ENCODE peak calls at places on chromosomes 2 and 18, in seven cellular contexts. G is transverse colon; U is neural progenitor cell; H is hepatocyte; O is CD8-positive, alpha-beta T cell; Q is K562; I is right lobe of liver. N is an unnamed sample.

GRCh38 chr18:26419746-26420145 is 128.6 kb downstream of the KCTD1 start:
- DNase-seq in G (no peak), U (no peak), H (no peak), O (no peak), Q (no peak), I (no peak), N (no peak)

GRCh38 chr2:74862268-74862964 is 28.5 kb downstream of the HK2 start:
- DNase-seq in G (peak), U (no peak), H (peak), O (no peak), Q (peak), I (no peak), N (no peak)

GRCh38 chr2:3608373-3609278 is 13.7 kb downstream of the COLEC11 start:
- DNase-seq in G (no peak), U (no peak), H (no peak), O (no peak), Q (no peak), I (no peak), N (no peak)

GRCh38 chr2:47038656-47039501 is 116.2 kb downstream of the STPG4 start:
- DNase-seq in G (no peak), U (no peak), H (no peak), O (no peak), Q (peak), I (no peak), N (no peak)

GRCh38 chr2:138708682-138709241 is 71.4 kb downstream of the NXPH2 start:
- DNase-seq in G (no peak), U (no peak), H (no peak), O (no peak), Q (no peak), I (no peak), N (no peak)

GRCh38 chr2:170022692-170023091 is 155.3 kb upstream of the MYO3B start:
- DNase-seq in G (no peak), U (no peak), H (no peak), O (no peak), Q (no peak), I (no peak), N (no peak)

GRCh38 chr2:237433920-237434319 is 20.0 kb upstream of the COL6A3 start:
- DNase-seq in G (no peak), U (no peak), H (no peak), O (no peak), Q (no peak), I (no peak), N (no peak)

GRCh38 chr2:73175663-73176204 is 26.6 kb upstream of the NOTO start:
- DNase-seq in G (peak), U (peak), H (peak), O (no peak), Q (peak), I (peak), N (peak)

GRCh38 chr2:176514805-176515500 is 245.7 kb downstream of the MTX2 start:
- DNase-seq in G (no peak), U (no peak), H (no peak), O (no peak), Q (no peak), I (no peak), N (no peak)

GRCh38 chr2:202848813-202849212 is 22.8 kb downstream of the ICA1L start:
- DNase-seq in G (no peak), U (no peak), H (no peak), O (no peak), Q (peak), I (no peak), N (no peak)

GRCh38 chr2:202035089-202035940 is 1.7 kb downstream of the FZD7 start:
- DNase-seq in G (peak), U (peak), H (peak), O (no peak), Q (no peak), I (peak), N (peak)

GRCh38 chr2:55364189-55365055 is 55.2 kb downstream of the CCDC88A start:
- DNase-seq in G (no peak), U (no peak), H (no peak), O (no peak), Q (no peak), I (peak), N (peak)

GRCh38 chr2:238635637-238636036 is 208.9 kb downstream of the ASB1 start:
- DNase-seq in G (no peak), U (no peak), H (no peak), O (no peak), Q (no peak), I (no peak), N (no peak)

GRCh38 chr2:98405301-98405700 is 39.4 kb upstream of the INPP4A start:
- DNase-seq in G (no peak), U (no peak), H (no peak), O (no peak), Q (no peak), I (no peak), N (no peak)

GRCh38 chr18:64333584-64333983 is 184.7 kb upstream of the LINC00305 start:
- DNase-seq in G (no peak), U (no peak), H (no peak), O (no peak), Q (no peak), I (no peak), N (no peak)

GRCh38 chr18:40607741-40608140 is 1347.3 kb upstream of the PIK3C3 start:
- DNase-seq in G (no peak), U (no peak), H (no peak), O (no peak), Q (no peak), I (no peak), N (no peak)

GRCh38 chr18:60358516-60358915 is 14.1 kb downstream of the MC4R start:
- DNase-seq in G (no peak), U (no peak), H (no peak), O (no peak), Q (no peak), I (no peak), N (no peak)

GRCh38 chr2:105397025-105397722 is 1.7 kb downstream of the FHL2 start:
- DNase-seq in G (peak), U (no peak), H (no peak), O (no peak), Q (peak), I (no peak), N (no peak)

GRCh38 chr2:209423562-209424541 is at the start of gene MAP2:
- DNase-seq in G (peak), U (peak), H (peak), O (no peak), Q (peak), I (peak), N (peak)

GRCh38 chr2:102451968-102452367 is 21.1 kb upstream of the SLC9A4 start:
- DNase-seq in G (no peak), U (peak), H (no peak), O (no peak), Q (no peak), I (no peak), N (no peak)

GRCh38 chr2:144201126-144201525 is 318.8 kb downstream of the ZEB2 start:
- DNase-seq in G (no peak), U (no peak), H (no peak), O (no peak), Q (no peak), I (no peak), N (no peak)

GRCh38 chr2:133561045-133561852 is 7.0 kb downstream of the NCKAP5 start:
- DNase-seq in G (no peak), U (peak), H (peak), O (no peak), Q (peak), I (no peak), N (no peak)

GRCh38 chr2:71595549-71595948 is 142.2 kb downstream of the DYSF start:
- DNase-seq in G (no peak), U (peak), H (peak), O (no peak), Q (no peak), I (no peak), N (no peak)

GRCh38 chr2:60483400-60483799 is 70.1 kb downstream of the BCL11A start:
- DNase-seq in G (no peak), U (no peak), H (no peak), O (no peak), Q (no peak), I (no peak), N (no peak)

GRCh38 chr2:25301453-25302352 is 40.0 kb downstream of the DNMT3A start:
- DNase-seq in G (peak), U (no peak), H (no peak), O (no peak), Q (no peak), I (no peak), N (peak)

GRCh38 chr18:6949800-6950586 is 167.6 kb downstream of the LAMA1 start:
- DNase-seq in G (peak), U (no peak), H (no peak), O (no peak), Q (no peak), I (no peak), N (no peak)

GRCh38 chr18:79511671-79512301 is 116.1 kb downstream of the NFATC1 start:
- DNase-seq in G (peak), U (peak), H (no peak), O (no peak), Q (no peak), I (peak), N (no peak)

GRCh38 chr2:9949239-9949991 is 2.1 kb upstream of the GRHL1 start:
- DNase-seq in G (no peak), U (no peak), H (no peak), O (no peak), Q (no peak), I (no peak), N (no peak)

GRCh38 chr2:79005211-79005610 is 20.3 kb upstream of the REG3G start:
- DNase-seq in G (no peak), U (no peak), H (no peak), O (no peak), Q (no peak), I (no peak), N (no peak)

GRCh38 chr2:160332318-160332717 is 132.2 kb upstream of the ITGB6 start:
- DNase-seq in G (no peak), U (no peak), H (no peak), O (no peak), Q (no peak), I (no peak), N (no peak)

GRCh38 chr2:177433402-177433801 is 40.8 kb downstream of the AGPS start:
- DNase-seq in G (no peak), U (no peak), H (no peak), O (no peak), Q (no peak), I (no peak), N (no peak)

GRCh38 chr2:55087930-55088329 is 37.7 kb upstream of the RTN4 start:
- DNase-seq in G (no peak), U (no peak), H (no peak), O (no peak), Q (peak), I (no peak), N (no peak)

GRCh38 chr2:8877332-8877731 is 39.9 kb upstream of the KIDINS220 start:
- DNase-seq in G (no peak), U (no peak), H (no peak), O (no peak), Q (no peak), I (no peak), N (no peak)

GRCh38 chr2:41353060-41353459 is 694.8 kb upstream of the PKDCC start:
- DNase-seq in G (no peak), U (no peak), H (no peak), O (no peak), Q (no peak), I (no peak), N (no peak)

GRCh38 chr2:80059381-80059907 is 245.1 kb downstream of the LRRTM1 start:
- DNase-seq in G (no peak), U (no peak), H (no peak), O (no peak), Q (no peak), I (no peak), N (no peak)

GRCh38 chr2:236073246-236073645 is 94.9 kb downstream of the GBX2 start:
- DNase-seq in G (no peak), U (no peak), H (no peak), O (no peak), Q (peak), I (no peak), N (no peak)

GRCh38 chr18:36025025-36025424 is 42.3 kb downstream of the RPRD1A start:
- DNase-seq in G (no peak), U (no peak), H (no peak), O (no peak), Q (no peak), I (no peak), N (no peak)

GRCh38 chr2:45567974-45568789 is 42.9 kb downstream of the SRBD1 start:
- DNase-seq in G (no peak), U (no peak), H (peak), O (no peak), Q (peak), I (no peak), N (no peak)

GRCh38 chr2:127648321-127648720 is 2.4 kb downstream of the GPR17 start:
- DNase-seq in G (no peak), U (no peak), H (no peak), O (no peak), Q (no peak), I (no peak), N (no peak)

GRCh38 chr2:127649100-127649611 is 3.2 kb downstream of the GPR17 start:
- DNase-seq in G (no peak), U (no peak), H (no peak), O (no peak), Q (no peak), I (no peak), N (no peak)

GRCh38 chr2:127645395-127646291 is at the start of gene GPR17:
- DNase-seq in G (no peak), U (no peak), H (peak), O (no peak), Q (no peak), I (no peak), N (peak)

GRCh38 chr2:127646487-127647241 is 711 bp downstream of the GPR17 start:
- DNase-seq in G (no peak), U (no peak), H (no peak), O (no peak), Q (no peak), I (no peak), N (no peak)

DNA sequence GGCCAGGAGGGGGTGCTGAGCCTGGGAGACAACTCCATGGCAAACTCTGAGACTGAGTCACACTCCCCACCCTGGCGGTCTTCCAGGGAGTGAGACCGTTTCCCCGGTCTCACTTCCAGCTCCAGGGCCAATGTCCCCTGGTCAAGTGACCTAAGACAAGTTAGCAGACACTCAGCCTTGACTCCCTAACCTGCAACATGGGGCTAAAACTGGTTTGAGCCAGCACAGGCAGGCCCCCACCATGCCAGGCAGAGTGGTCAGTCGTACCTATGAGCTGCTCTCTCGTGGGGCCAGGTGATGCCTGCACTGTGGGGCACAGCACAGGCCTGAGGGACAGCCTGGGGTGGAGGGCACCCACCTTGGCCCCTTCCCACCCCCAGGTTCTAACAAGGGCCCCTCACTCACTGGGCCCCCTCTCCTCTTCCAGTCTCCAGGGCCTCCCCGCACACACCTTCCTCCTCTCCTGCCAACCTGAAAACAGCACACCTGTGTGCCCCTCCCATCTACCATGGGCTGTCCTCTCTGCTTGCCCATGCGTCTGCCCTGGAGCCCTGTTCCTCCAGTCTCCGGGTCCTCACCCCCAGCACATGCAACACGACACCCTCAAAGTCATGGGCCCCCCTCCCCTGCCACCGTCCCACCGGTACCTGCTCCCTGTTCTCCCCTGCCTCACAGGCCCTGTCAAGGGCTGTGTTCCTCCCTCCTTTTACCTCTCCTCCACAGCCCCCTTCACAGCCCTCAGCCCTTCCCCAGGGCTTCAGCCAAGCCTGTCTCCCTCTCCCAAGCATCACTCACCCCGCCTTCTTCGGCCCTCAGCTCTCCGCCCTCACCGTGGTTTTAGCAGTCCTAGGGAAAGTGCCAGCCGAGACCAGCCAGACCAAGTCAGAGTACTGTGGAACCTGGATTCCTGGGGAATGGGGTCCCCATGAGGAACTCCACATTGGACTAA is 1.6 kb downstream of the GPR17 start:
- DNase-seq in G (no peak), U (no peak), H (no peak), O (no peak), Q (no peak), I (no peak), N (no peak)
- H3K27ac ChIP-seq in G (peak), U (no peak), H (no peak), O (no peak), Q (no peak), I (no peak), N (peak)

GRCh38 chr2:118049140-118050128 is 35.6 kb upstream of the CCDC93 start:
- DNase-seq in G (no peak), U (no peak), H (no peak), O (no peak), Q (no peak), I (no peak), N (no peak)
- H3K27ac ChIP-seq in G (no peak), U (no peak), H (no peak), O (no peak), Q (no peak), I (no peak), N (no peak)

GRCh38 chr2:131658769-131659131 is 131.1 kb downstream of the CCDC74A start:
- DNase-seq in G (no peak), U (no peak), H (no peak), O (no peak), Q (no peak), I (no peak), N (no peak)
- H3K27ac ChIP-seq in G (no peak), U (no peak), H (no peak), O (no peak), Q (no peak), I (no peak), N (no peak)

DNA sequence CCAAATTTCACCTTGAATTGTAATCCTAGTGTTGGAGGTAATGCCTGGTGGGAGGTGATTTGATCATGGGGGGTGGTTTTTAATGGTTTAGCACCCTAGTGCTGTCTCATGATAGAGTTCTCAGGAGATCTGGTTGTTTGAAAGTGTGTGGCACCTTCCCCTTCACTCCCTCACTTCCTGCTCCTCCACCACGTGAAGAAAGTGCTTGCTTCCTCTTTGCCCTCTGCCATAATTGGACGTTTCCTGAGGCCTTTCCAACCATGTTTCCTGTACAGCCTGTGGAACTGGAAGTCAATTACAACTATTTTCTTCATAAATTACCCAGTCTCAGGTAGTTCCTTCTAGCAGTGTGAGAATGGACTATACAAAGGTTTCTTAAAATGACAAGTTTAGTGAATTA is 251.8 kb upstream of the NETO1 start:
- DNase-seq in G (no peak), U (no peak), H (no peak), O (no peak), Q (no peak), I (no peak), N (no peak)
- H3K27ac ChIP-seq in G (no peak), U (no peak), H (no peak), O (no peak), Q (no peak), I (no peak), N (no peak)

DNA sequence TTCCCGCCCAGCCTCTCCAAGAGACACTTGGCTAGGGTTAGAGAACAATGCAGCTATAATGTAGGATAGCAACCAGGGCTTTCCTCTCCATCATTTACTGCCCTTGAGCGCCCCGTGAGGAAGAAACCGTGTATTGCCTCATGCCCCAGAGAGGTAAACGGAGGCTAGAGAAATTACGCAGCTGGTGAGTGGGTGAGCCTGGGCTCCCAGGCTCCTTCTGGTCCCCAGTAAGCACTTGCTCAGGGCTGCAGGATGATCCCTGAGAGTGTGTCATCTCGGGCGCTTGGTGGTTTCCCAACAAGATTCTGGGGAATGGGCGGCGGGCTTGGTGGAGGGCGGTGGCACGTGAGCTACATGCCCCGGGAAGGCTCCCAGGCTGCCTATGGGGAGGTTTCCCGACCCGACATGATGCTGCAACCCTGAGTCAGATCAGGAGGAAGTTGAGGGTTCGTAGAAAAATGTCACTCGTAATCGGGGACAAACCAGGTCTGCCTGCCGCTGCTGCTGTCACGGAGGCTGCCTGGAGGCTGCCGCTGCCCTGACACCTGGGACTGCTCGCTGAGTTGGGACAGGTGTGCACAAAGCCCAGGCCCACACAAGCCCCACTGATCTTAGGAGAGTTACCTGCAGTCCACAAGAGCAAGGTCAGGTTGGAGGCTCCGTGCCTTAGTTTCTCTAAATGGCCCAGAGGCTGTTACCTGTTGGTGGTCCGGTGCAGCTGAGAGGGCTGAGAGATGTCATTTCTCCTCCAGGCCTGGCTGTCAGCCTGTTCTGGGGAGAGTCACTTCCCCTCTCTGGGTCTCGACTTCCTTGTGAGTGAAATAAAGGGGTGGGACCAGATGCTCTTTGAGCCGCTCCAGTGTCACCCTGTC is at the start of gene GPR55:
- DNase-seq in G (peak), U (peak), H (no peak), O (no peak), Q (peak), I (peak), N (no peak)
- H3K27ac ChIP-seq in G (no peak), U (no peak), H (no peak), O (peak), Q (no peak), I (no peak), N (no peak)

GRCh38 chr18:42520074-42520473 is 565.0 kb downstream of the PIK3C3 start:
- DNase-seq in G (no peak), U (no peak), H (peak), O (no peak), Q (no peak), I (no peak), N (no peak)
- H3K27ac ChIP-seq in G (no peak), U (no peak), H (peak), O (no peak), Q (no peak), I (no peak), N (no peak)

N was measured in substantia nigra.